ENCODE peak calls at places on chromosomes 2 and 18, in seven cellular contexts. E is mesothelial cell of epicardium, Y is SK-N-SH, C is transverse colon, N is left ventricle myocardium superior, R is hypothalamus, J is H7. D is an unnamed sample.

GRCh38 chr2:191677091-191677645 is 768 bp upstream of the NABP1 start:
- DNase-seq in E (no peak), Y (peak; percentile 31), C (peak; percentile 30), N (no peak), R (no peak), J (no peak), D (peak; percentile 54)

GRCh38 chr2:173075056-173075780 is 428 bp upstream of the MAP3K20 start:
- DNase-seq in E (no peak), Y (no peak), C (no peak), N (no peak), R (no peak), J (no peak), D (no peak)

GRCh38 chr18:74402806-74403433 is 54.2 kb downstream of the DIPK1C start:
- DNase-seq in E (no peak), Y (no peak), C (no peak), N (no peak), R (no peak), J (no peak), D (no peak)

GRCh38 chr18:79873449-79874110 is 75.8 kb downstream of the KCNG2 start:
- DNase-seq in E (no peak), Y (no peak), C (no peak), N (peak; percentile 34), R (no peak), J (peak; percentile 65), D (peak; percentile 18)

GRCh38 chr2:71155846-71156245 is 25.4 kb downstream of the MPHOSPH10 start:
- DNase-seq in E (no peak), Y (no peak), C (no peak), N (no peak), R (no peak), J (no peak), D (no peak)

GRCh38 chr2:180677928-180678327 is 302.5 kb upstream of the UBE2E3 start:
- DNase-seq in E (no peak), Y (no peak), C (no peak), N (no peak), R (no peak), J (no peak), D (no peak)

GRCh38 chr2:140657657-140658056 is 1473.2 kb downstream of the LRP1B start:
- DNase-seq in E (no peak), Y (peak; percentile 8), C (no peak), N (no peak), R (no peak), J (no peak), D (no peak)

GRCh38 chr2:220999351-220999750 is 572.8 kb downstream of the EPHA4 start:
- DNase-seq in E (no peak), Y (no peak), C (no peak), N (no peak), R (no peak), J (no peak), D (no peak)